ENCODE peak calls at places on chromosomes 1 and 21, in six cellular contexts. V is HCT116, X is SK-N-SH, F is K562, Z is GM23338, I is HepG2. L is an unnamed sample. For H3K27me3 and H3K36me3, the result is how much of the 10 kb centered on the place peaks cover.

GRCh38 chr1:99269321-99269720 is 5.0 kb downstream of the PLPPR4 start:
- DNase-seq in F (no peak), I (no peak), Z (no peak), X (no peak), V (no peak), L (no peak)

GRCh38 chr1:212234431-212235298 is 50.5 kb upstream of the PPP2R5A start:
- DNase-seq in V (peak), X (peak), Z (no peak), F (peak), I (peak), L (peak)

GRCh38 chr1:11273595-11274234 is 717 bp downstream of the UBIAD1 start:
- DNase-seq in Z (no peak), X (no peak), V (no peak), F (peak), I (no peak), L (no peak)

GRCh38 chr1:237309595-237310118 is 267.7 kb downstream of the RYR2 start:
- DNase-seq in V (no peak), Z (peak), I (no peak), F (no peak), X (no peak), L (no peak)

GRCh38 chr1:206463137-206463536 is 7.1 kb upstream of the IKBKE start:
- DNase-seq in Z (no peak), I (no peak), X (no peak), F (no peak), V (no peak), L (no peak)

GRCh38 chr1:229885568-229886495 is 181.2 kb upstream of the GALNT2 start:
- DNase-seq in I (no peak), Z (no peak), X (no peak), V (no peak), F (no peak), L (no peak)

GRCh38 chr1:166026143-166026542 is 140.7 kb downstream of the FAM78B start:
- DNase-seq in Z (no peak), X (no peak), V (no peak), I (no peak), F (no peak), L (no peak)

GRCh38 chr1:1943834-1944570 is 24.9 kb upstream of the TMEM52 start:
- DNase-seq in I (peak), Z (peak), V (peak), F (peak), X (peak), L (no peak)

GRCh38 chr1:46528297-46528955 is 23.0 kb downstream of the KNCN start:
- DNase-seq in X (no peak), F (peak), V (no peak), Z (peak), I (no peak), L (no peak)

GRCh38 chr21:31700040-31700439 is 31.9 kb downstream of the SCAF4 start:
- DNase-seq in Z (no peak), V (no peak), F (no peak), X (no peak), I (no peak), L (no peak)

GRCh38 chr21:17622018-17622417 is 9.3 kb upstream of the BTG3 start:
- DNase-seq in V (no peak), I (no peak), F (no peak), X (no peak), Z (no peak), L (no peak)

GRCh38 chr1:6466023-6466422 is at the start of gene TNFRSF25:
- DNase-seq in X (no peak), F (no peak), Z (peak), V (no peak), I (no peak), L (no peak)

GRCh38 chr1:100485855-100486258 is 52.1 kb upstream of the GPR88 start:
- DNase-seq in X (no peak), F (no peak), Z (no peak), V (no peak), I (peak), L (no peak)

GRCh38 chr1:56326056-56326455 is 253.3 kb downstream of the PLPP3 start:
- DNase-seq in V (no peak), X (no peak), Z (no peak), I (no peak), F (no peak), L (no peak)

GRCh38 chr21:39660596-39660995 is 47.9 kb downstream of the B3GALT5 start:
- DNase-seq in V (no peak), Z (no peak), F (no peak), X (no peak), I (no peak), L (no peak)

GRCh38 chr1:204809488-204809887 is 61.2 kb upstream of the NFASC start:
- DNase-seq in I (no peak), V (no peak), F (no peak), Z (no peak), X (no peak), L (no peak)

GRCh38 chr21:42115136-42115683 is 44.1 kb downstream of the UMODL1 start:
- DNase-seq in F (no peak), I (no peak), Z (no peak), V (no peak), X (no peak), L (no peak)

GRCh38 chr1:178530037-178530402 is 17.1 kb downstream of the TEX35 start:
- DNase-seq in Z (no peak), V (peak), I (peak), F (no peak), X (peak), L (no peak)

GRCh38 chr1:147171399-147172167 is 687 bp downstream of the PRKAB2 start:
- DNase-seq in V (no peak), I (no peak), X (peak), F (peak), Z (peak), L (no peak)

GRCh38 chr1:198934414-198934813 is 295.6 kb downstream of the PTPRC start:
- DNase-seq in F (no peak), I (no peak), X (no peak), Z (no peak), V (no peak), L (no peak)

GRCh38 chr1:54865238-54866073 is 21.5 kb downstream of the DHCR24 start:
- DNase-seq in X (no peak), F (no peak), V (no peak), I (peak), Z (no peak), L (no peak)

GRCh38 chr1:101996830-101997485 is at the start of gene OLFM3:
- DNase-seq in X (peak), V (no peak), F (no peak), I (peak), Z (peak), L (no peak)

GRCh38 chr1:220278991-220279390 is 6.7 kb upstream of the RAB3GAP2 start:
- DNase-seq in F (no peak), Z (no peak), V (no peak), I (no peak), X (no peak), L (no peak)

GRCh38 chr1:61539720-61540462 is 185.1 kb downstream of the TM2D1 start:
- DNase-seq in X (no peak), I (no peak), Z (peak), F (no peak), V (no peak), L (no peak)

GRCh38 chr1:37605806-37606474 is 10.2 kb upstream of the GNL2 start:
- DNase-seq in V (no peak), I (no peak), X (no peak), Z (no peak), F (no peak), L (no peak)

GRCh38 chr1:183871142-183871541 is 66.2 kb downstream of the RGL1 start:
- DNase-seq in X (no peak), F (no peak), Z (no peak), I (peak), V (peak), L (peak)

GRCh38 chr21:17848228-17848627 is 29.1 kb upstream of the C21orf91 start:
- DNase-seq in X (no peak), Z (no peak), V (no peak), I (no peak), F (no peak), L (no peak)

GRCh38 chr1:187842406-187843165 is 1013.8 kb downstream of the PLA2G4A start:
- DNase-seq in Z (peak), I (no peak), X (no peak), V (no peak), F (no peak), L (no peak)

GRCh38 chr1:3305156-3305555 is 149.3 kb upstream of the ARHGEF16 start:
- DNase-seq in I (no peak), X (no peak), V (no peak), F (no peak), Z (no peak), L (no peak)

GRCh38 chr1:3304692-3305091 is 149.8 kb upstream of the ARHGEF16 start:
- DNase-seq in V (no peak), Z (no peak), F (no peak), X (no peak), I (no peak), L (no peak)

GRCh38 chr1:3306583-3307285 is 147.7 kb upstream of the ARHGEF16 start:
- DNase-seq in V (no peak), X (no peak), Z (no peak), I (no peak), F (no peak), L (no peak)

GRCh38 chr1:3308053-3308452 is 146.4 kb upstream of the ARHGEF16 start:
- DNase-seq in X (no peak), Z (no peak), V (no peak), F (no peak), I (no peak), L (no peak)

DNA sequence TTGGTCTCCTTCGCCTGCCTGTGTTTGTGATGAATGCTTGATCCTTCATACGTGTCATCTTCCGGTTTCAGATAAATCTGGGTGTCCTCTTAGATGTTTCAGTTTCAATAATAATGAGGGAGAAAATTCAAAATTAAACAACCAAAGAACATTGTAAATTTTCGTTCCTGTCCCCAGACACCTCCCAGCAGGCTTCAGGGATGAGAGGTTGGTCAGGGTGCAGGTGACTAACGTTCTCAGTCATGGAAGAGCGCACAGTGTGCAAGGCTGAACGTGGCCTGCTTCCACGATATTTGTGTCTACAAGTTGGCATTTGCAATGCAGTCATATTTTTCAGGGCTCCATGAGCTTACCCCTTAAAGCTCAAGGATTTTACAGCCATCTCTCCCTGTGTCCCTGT is 147.1 kb upstream of the ARHGEF16 start:
- DNase-seq in F (no peak), V (no peak), I (no peak), Z (no peak), X (no peak), L (no peak)
- H3K27me3 ChIP-seq in F (half or more), V (under half), I (under half), Z (under half), X (under half), L (under half)

DNA sequence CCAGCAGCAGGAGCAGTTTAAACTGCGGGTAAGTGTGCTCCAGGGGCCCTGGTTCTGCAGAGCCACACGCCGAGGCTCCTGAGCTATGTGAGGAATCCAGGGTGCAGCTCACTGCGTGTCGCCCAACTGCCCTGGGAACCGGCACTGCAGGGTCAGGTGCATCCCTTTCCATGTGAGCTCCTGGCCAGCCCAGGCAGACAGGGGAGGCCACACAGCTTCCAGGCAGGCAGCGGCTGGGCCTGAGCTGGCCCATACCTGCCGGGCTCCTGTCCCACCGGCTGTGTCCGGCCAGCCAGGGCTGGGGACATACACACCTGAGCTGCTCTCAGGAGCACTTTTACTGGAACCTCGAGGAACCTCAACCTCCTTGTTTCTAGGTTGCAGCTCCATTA is 18.6 kb upstream of the COL18A1 start:
- DNase-seq in X (no peak), Z (no peak), V (no peak), F (no peak), I (no peak), L (no peak)
- TF ChIP-seq REST in X (no peak), Z (no peak), V (no peak), F (no peak), I (no peak), L (no peak)

GRCh38 chr1:19074902-19075721 is 118.6 kb upstream of the IFFO2 start:
- DNase-seq in I (no peak), V (no peak), Z (no peak), X (no peak), F (no peak), L (no peak)
- H3K36me3 ChIP-seq in I (half or more), V (under half), Z (under half), X (half or more), F (half or more), L (under half)

GRCh38 chr1:91679446-91679845 is 178.8 kb downstream of the CDC7 start:
- DNase-seq in V (no peak), I (no peak), F (no peak), Z (no peak), X (no peak), L (no peak)

GRCh38 chr1:91682882-91683597 is 182.4 kb downstream of the CDC7 start:
- DNase-seq in V (no peak), X (no peak), I (no peak), F (no peak), Z (no peak), L (no peak)

GRCh38 chr1:91684599-91685196 is 184.0 kb downstream of the CDC7 start:
- DNase-seq in Z (no peak), I (no peak), X (no peak), V (no peak), F (peak), L (no peak)

GRCh38 chr1:91683598-91683951 is 182.9 kb downstream of the CDC7 start:
- DNase-seq in Z (peak), I (no peak), V (no peak), X (no peak), F (no peak), L (no peak)

DNA sequence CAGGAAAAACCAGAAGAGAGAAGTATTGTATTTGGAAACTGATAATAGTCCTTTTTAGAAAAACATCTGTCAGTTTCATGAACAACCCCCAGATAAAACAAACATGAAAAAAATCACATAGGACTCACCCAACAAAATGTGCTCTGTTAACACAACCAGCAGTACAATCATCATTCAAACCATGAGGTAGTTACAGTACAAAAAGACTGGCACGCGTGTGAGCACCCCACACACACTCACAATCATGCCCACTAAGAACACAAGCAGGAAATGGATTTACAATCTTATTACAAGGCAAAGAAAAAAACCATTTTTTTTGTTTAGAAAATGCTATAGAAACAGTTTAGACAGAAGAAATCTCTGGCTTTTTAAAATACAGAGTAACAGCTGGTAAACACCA is 179.9 kb downstream of the CDC7 start:
- DNase-seq in F (no peak), V (no peak), I (no peak), X (no peak), Z (no peak), L (no peak)
- H3K27me3 ChIP-seq in F (under half), V (under half), I (under half), X (under half), Z (under half), L (under half)

DNA sequence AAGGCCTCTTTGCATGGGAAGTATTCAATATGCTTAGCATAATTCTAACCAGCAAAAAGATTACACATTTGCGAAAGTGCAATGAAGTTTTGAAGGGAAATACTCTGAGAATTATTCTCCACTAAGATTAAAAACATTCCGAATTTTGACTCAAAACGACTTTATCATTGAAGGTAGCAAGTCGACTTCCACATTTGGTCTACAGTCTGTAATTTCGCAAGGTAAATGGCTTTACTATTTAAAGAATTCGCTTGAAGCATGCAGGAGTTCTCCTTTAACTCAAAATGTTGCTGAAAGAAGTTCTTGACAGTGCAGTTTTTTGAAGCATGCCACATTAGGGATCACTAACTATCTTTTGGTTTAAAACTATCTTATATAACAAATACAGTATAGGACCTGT is 161.0 kb upstream of the HP1BP3 start:
- DNase-seq in I (no peak), V (no peak), X (no peak), Z (peak), F (no peak), L (no peak)
- TF ChIP-seq REST in I (no peak), V (no peak), X (no peak), Z (no peak), F (no peak), L (no peak)

L was measured in Panc1.